ENCODE peak calls at places on chromosomes 16 and 17, in eight cellular contexts. K, V, H, F, P, U, Z and O are unnamed samples.
A peak's percentile ranks its signal among the peaks of the same experiment; 100 is the strongest.

GRCh38 chr17:4566785-4567184 is 6.4 kb upstream of the GGT6 start:
- DNase-seq in H (no peak), F (peak; percentile 71), K (no peak), V (no peak), U (no peak), Z (peak; percentile 88), P (peak; percentile 70), O (peak; percentile 59)

GRCh38 chr17:2837147-2837561 is 40.9 kb downstream of the RAP1GAP2 start:
- DNase-seq in K (no peak), V (no peak), U (no peak), P (no peak), Z (no peak), H (no peak), F (no peak), O (no peak)

GRCh38 chr17:65324977-65325376 is 187.8 kb downstream of the RGS9 start:
- DNase-seq in Z (no peak), P (no peak), U (no peak), H (no peak), K (no peak), V (peak; percentile 30), F (no peak), O (peak; percentile 25)

GRCh38 chr17:63973930-63974593 is 1.3 kb upstream of the SCN4A start:
- DNase-seq in H (no peak), U (no peak), V (peak; percentile 77), Z (no peak), K (no peak), F (peak; percentile 63), P (peak; percentile 34), O (no peak)

GRCh38 chr17:43562679-43563146 is 16.6 kb upstream of the ETV4 start:
- DNase-seq in K (no peak), H (no peak), F (no peak), P (no peak), Z (peak; percentile 48), V (no peak), U (no peak), O (no peak)

GRCh38 chr17:731943-732787 is at the start of gene TLCD3A:
- DNase-seq in Z (peak; percentile 81), V (peak; percentile 80), K (peak; percentile 78), U (no peak), F (peak; percentile 55), P (peak; percentile 61), H (peak; percentile 35), O (peak; percentile 70)

GRCh38 chr17:3956983-3957382 is 7.3 kb downstream of the ATP2A3 start:
- DNase-seq in Z (no peak), P (no peak), V (no peak), U (no peak), F (no peak), H (no peak), K (no peak), O (no peak)

GRCh38 chr16:50696575-50697420 is 3.4 kb downstream of the NOD2 start:
- DNase-seq in P (peak; percentile 52), U (no peak), H (no peak), F (peak; percentile 42), Z (no peak), K (peak; percentile 75), V (peak; percentile 74), O (peak; percentile 78)

GRCh38 chr16:85413713-85414663 is 199.1 kb upstream of the GSE1 start:
- DNase-seq in K (no peak), P (no peak), H (no peak), F (no peak), U (no peak), Z (no peak), V (no peak), O (no peak)

GRCh38 chr17:82399030-82399429 is 19.1 kb upstream of the HEXD start:
- DNase-seq in V (peak; percentile 80), F (no peak), U (no peak), H (no peak), Z (no peak), P (no peak), K (no peak), O (no peak)

GRCh38 chr16:1786242-1787055 is 3.7 kb downstream of the NUBP2 start:
- DNase-seq in K (peak; percentile 16), P (no peak), U (no peak), V (peak; percentile 22), F (no peak), H (no peak), Z (no peak), O (peak; percentile 18)

GRCh38 chr17:81935709-81936084 is 1.4 kb downstream of the PYCR1 start:
- DNase-seq in V (no peak), K (no peak), Z (no peak), F (no peak), P (no peak), U (no peak), H (no peak), O (no peak)

GRCh38 chr17:8153550-8153956 is 1.3 kb upstream of the PER1 start:
- DNase-seq in P (peak; percentile 98), U (peak; percentile 92), F (peak; percentile 33), Z (no peak), H (no peak), K (peak; percentile 59), V (peak; percentile 86), O (peak; percentile 95)

GRCh38 chr17:7080445-7081041 is 492 bp upstream of the CLEC10A start:
- DNase-seq in U (no peak), K (peak; percentile 39), Z (no peak), F (no peak), V (peak; percentile 78), P (no peak), H (no peak), O (no peak)

GRCh38 chr16:11682655-11683096 is 14.4 kb downstream of the SNN start:
- DNase-seq in V (no peak), K (no peak), H (no peak), U (peak; percentile 83), F (no peak), P (no peak), Z (no peak), O (no peak)

GRCh38 chr17:4008496-4009163 is 44.4 kb upstream of the ATP2A3 start:
- DNase-seq in P (no peak), H (no peak), V (no peak), F (no peak), Z (no peak), K (no peak), U (peak; percentile 74), O (no peak)

GRCh38 chr17:17737938-17738894 is 57.0 kb downstream of the RAI1 start:
- DNase-seq in H (no peak), F (no peak), V (no peak), P (peak; percentile 83), U (no peak), Z (peak; percentile 75), K (no peak), O (no peak)

GRCh38 chr16:86828653-86829052 is 250.3 kb downstream of the FOXL1 start:
- DNase-seq in U (no peak), V (no peak), F (no peak), K (no peak), P (no peak), H (no peak), Z (no peak), O (no peak)

GRCh38 chr17:7767425-7768021 is 50.0 kb downstream of the DNAH2 start:
- DNase-seq in H (no peak), K (no peak), F (no peak), Z (no peak), U (peak; percentile 30), V (no peak), P (no peak), O (no peak)

GRCh38 chr16:67517178-67517492 is 11.5 kb upstream of the RIPOR1 start:
- DNase-seq in Z (no peak), V (no peak), U (no peak), F (no peak), K (no peak), H (no peak), P (no peak), O (no peak)

GRCh38 chr16:67518676-67519075 is 10.0 kb upstream of the RIPOR1 start:
- DNase-seq in Z (no peak), P (no peak), K (no peak), U (no peak), F (no peak), H (no peak), V (no peak), O (no peak)

GRCh38 chr16:67525176-67525860 is 3.3 kb upstream of the RIPOR1 start:
- DNase-seq in Z (no peak), K (no peak), F (no peak), V (no peak), H (no peak), U (no peak), P (no peak), O (no peak)

GRCh38 chr16:67517661-67518423 is 10.8 kb upstream of the RIPOR1 start:
- DNase-seq in K (no peak), U (no peak), P (no peak), V (no peak), H (no peak), Z (no peak), F (no peak), O (no peak)

DNA sequence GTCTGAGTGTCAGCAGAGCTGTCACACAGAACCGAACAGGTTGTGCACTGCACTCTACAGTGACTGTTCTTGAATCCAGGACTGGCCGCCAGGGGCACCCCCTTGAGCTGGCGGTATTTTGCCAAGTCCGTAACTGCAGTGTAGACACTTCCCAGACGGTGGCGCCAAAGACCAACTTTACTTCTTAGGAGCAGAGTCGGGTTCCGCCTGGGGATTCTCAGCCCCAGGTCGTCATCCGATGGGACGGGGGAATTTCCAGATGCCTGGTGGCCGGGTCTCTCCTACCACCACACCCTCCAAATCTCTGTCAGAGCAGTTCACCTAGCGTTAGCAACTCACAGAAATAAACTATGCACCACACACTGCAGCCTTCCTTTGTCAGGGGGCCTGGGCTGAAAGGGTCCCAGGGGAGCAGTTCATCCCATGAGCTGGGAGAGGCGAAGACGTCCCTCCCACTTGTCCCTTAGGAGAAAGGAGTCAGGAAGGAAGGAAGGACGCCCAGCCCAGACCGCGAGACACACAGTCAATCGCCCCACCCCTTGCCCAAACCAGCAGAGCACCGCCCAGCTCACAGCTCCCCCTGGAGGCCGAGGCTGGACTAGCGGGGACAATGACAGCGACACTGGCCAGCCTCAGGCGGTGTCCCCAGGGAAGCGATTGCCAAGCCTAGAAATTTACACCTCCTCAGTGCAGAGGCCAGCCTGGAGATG is 7.4 kb upstream of the RIPOR1 start:
- DNase-seq in U (peak; percentile 85), Z (peak; percentile 97), H (peak; percentile 93), K (peak; percentile 95), V (peak; percentile 94), P (peak; percentile 96), F (peak; percentile 97), O (peak; percentile 97)
- TF ChIP-seq CTCF in U (peak; percentile 98), Z (peak; percentile 90), H (peak; percentile 89), K (peak; percentile 75), V (peak; percentile 84), P (peak; percentile 93), F (peak; percentile 74), O (peak; percentile 78)

GRCh38 chr17:20960871-20961270 is 81.9 kb downstream of the USP22 start:
- DNase-seq in Z (no peak), P (no peak), U (no peak), H (no peak), F (no peak), K (no peak), V (no peak), O (no peak)
- H3K4me3 ChIP-seq in Z (no peak overlapping the region), P (no peak overlapping the region), U (no peak overlapping the region), H (no peak overlapping the region), F (no peak overlapping the region), K (no peak overlapping the region), V (no peak overlapping the region), O (no peak overlapping the region)

GRCh38 chr17:29504711-29505110 is 62.1 kb downstream of the ABHD15 start:
- DNase-seq in V (no peak), F (no peak), U (no peak), H (no peak), P (no peak), Z (no peak), K (no peak), O (no peak)
- H3K9me3 ChIP-seq in V (no peaks in the 10 kb centered on the region), F (no peaks in the 10 kb centered on the region), U (no peaks in the 10 kb centered on the region), H (no peaks in the 10 kb centered on the region), P (no peaks in the 10 kb centered on the region), Z (no peaks in the 10 kb centered on the region), K (no peaks in the 10 kb centered on the region), O (no peaks in the 10 kb centered on the region)

GRCh38 chr16:77469639-77470038 is 34.8 kb upstream of the ADAMTS18 start:
- DNase-seq in H (no peak), P (no peak), F (no peak), K (no peak), Z (no peak), V (peak; percentile 22), U (no peak), O (no peak)
- TF ChIP-seq CTCF in H (no peak), P (no peak), F (no peak), K (no peak), Z (no peak), V (no peak), U (no peak), O (no peak)